ENCODE peak calls at places on chromosomes 1 and 21, in five cellular contexts. G, Y, V, B and S are unnamed samples.

GRCh38 chr1:93673159-93673657 is 8.4 kb downstream of the BCAR3 start:
- DNase-seq in G (peak), Y (no peak), V (no peak), B (no peak), S (no peak)

GRCh38 chr1:27658951-27659496 is 13.0 kb downstream of the IFI6 start:
- DNase-seq in G (peak), Y (no peak), V (no peak), B (no peak), S (peak)

GRCh38 chr1:25890249-25891034 is 14.9 kb upstream of the PAQR7 start:
- DNase-seq in G (peak), Y (peak), V (no peak), B (no peak), S (no peak)

GRCh38 chr1:68293122-68293521 is 60.8 kb upstream of the WLS start:
- DNase-seq in G (no peak), Y (no peak), V (no peak), B (no peak), S (peak)

GRCh38 chr1:89538361-89538760 is 13.7 kb downstream of the LRRC8B start:
- DNase-seq in G (no peak), Y (no peak), V (no peak), B (no peak), S (no peak)

GRCh38 chr1:47332779-47333577 is 612 bp upstream of the CMPK1 start:
- DNase-seq in G (no peak), Y (no peak), V (peak), B (no peak), S (no peak)

GRCh38 chr1:150234309-150234646 is 1.6 kb downstream of the ANP32E start:
- DNase-seq in G (no peak), Y (no peak), V (no peak), B (no peak), S (no peak)

GRCh38 chr1:68188644-68189340 is 43.5 kb downstream of the WLS start:
- DNase-seq in G (no peak), Y (peak), V (no peak), B (no peak), S (no peak)

GRCh38 chr1:178947688-178948003 is 76.8 kb upstream of the ANGPTL1 start:
- DNase-seq in G (no peak), Y (no peak), V (no peak), B (no peak), S (no peak)

GRCh38 chr1:22780696-22781095 is 70.1 kb downstream of the EPHB2 start:
- DNase-seq in G (peak), Y (peak), V (no peak), B (peak), S (peak)

GRCh38 chr1:54784066-54784465 is 17.1 kb downstream of the TTC22 start:
- DNase-seq in G (no peak), Y (no peak), V (no peak), B (no peak), S (no peak)

GRCh38 chr1:185244015-185244747 is 72.9 kb downstream of the IVNS1ABP start:
- DNase-seq in G (peak), Y (peak), V (no peak), B (no peak), S (no peak)

GRCh38 chr1:13808729-13809131 is 108.7 kb downstream of the PRDM2 start:
- DNase-seq in G (peak), Y (no peak), V (no peak), B (no peak), S (no peak)

GRCh38 chr21:44927259-44927586 is 6.5 kb upstream of the ITGB2 start:
- DNase-seq in G (no peak), Y (no peak), V (no peak), B (no peak), S (no peak)

GRCh38 chr1:246959944-246960693 is 28.4 kb upstream of the AHCTF1 start:
- DNase-seq in G (peak), Y (no peak), V (no peak), B (no peak), S (no peak)

GRCh38 chr1:246450485-246451251 is 56.4 kb downstream of the SMYD3 start:
- DNase-seq in G (peak), Y (peak), V (no peak), B (no peak), S (peak)

GRCh38 chr1:93672069-93672468 is 9.6 kb downstream of the BCAR3 start:
- DNase-seq in G (peak), Y (peak), V (no peak), B (no peak), S (no peak)

GRCh38 chr1:200279810-200280411 is 129.9 kb downstream of the ZNF281 start:
- DNase-seq in G (peak), Y (peak), V (no peak), B (peak), S (peak)

GRCh38 chr21:46157987-46158451 is 2.6 kb upstream of the FTCD start:
- DNase-seq in G (no peak), Y (no peak), V (no peak), B (no peak), S (peak)